ENCODE peak calls at places on chromosomes 12 and 14, in eight cellular contexts. K is MCF 10A, E is heart left ventricle, N is testis, F is WERI-Rb-1, Z is ovary, W is left ventricle myocardium inferior, T is glutamatergic neuron. D is an unnamed sample.

GRCh38 chr14:75771614-75772013 is 110.6 kb downstream of the TTLL5 start:
- DNase-seq in E (no peak), K (no peak), W (no peak), Z (no peak), F (no peak), T (no peak), N (no peak), D (no peak)

GRCh38 chr14:21626491-21627230 is 8.1 kb downstream of the OR10G2 start:
- DNase-seq in N (no peak), Z (no peak), T (no peak), W (no peak), K (no peak), F (no peak), E (no peak), D (no peak)

GRCh38 chr12:29751676-29752075 is 32.1 kb downstream of the TMTC1 start:
- DNase-seq in T (no peak), N (no peak), W (no peak), E (no peak), Z (no peak), K (no peak), F (no peak), D (no peak)

GRCh38 chr12:599756-600155 is 63.5 kb downstream of the NINJ2 start:
- DNase-seq in W (no peak), Z (no peak), E (peak; percentile 11), F (no peak), K (no peak), N (no peak), T (no peak), D (no peak)

GRCh38 chr12:124347805-124348658 is 53.1 kb downstream of the RFLNA start:
- DNase-seq in K (no peak), T (no peak), N (no peak), F (no peak), E (no peak), W (no peak), Z (no peak), D (peak; percentile 16)

GRCh38 chr14:75519826-75520692 is 2.2 kb upstream of the BATF start:
- DNase-seq in W (no peak), E (no peak), Z (no peak), T (no peak), N (no peak), K (peak; percentile 42), F (no peak), D (no peak)

GRCh38 chr14:32713856-32714255 is 224.8 kb upstream of the NPAS3 start:
- DNase-seq in K (no peak), N (no peak), W (no peak), Z (no peak), T (no peak), F (no peak), E (no peak), D (no peak)

GRCh38 chr12:124142395-124143005 is 152.4 kb upstream of the RFLNA start:
- DNase-seq in E (no peak), N (no peak), W (no peak), T (no peak), Z (no peak), F (no peak), K (no peak), D (no peak)

GRCh38 chr14:54342806-54343205 is 54.0 kb upstream of the CDKN3 start:
- DNase-seq in F (no peak), T (no peak), E (no peak), Z (no peak), W (no peak), N (no peak), K (no peak), D (no peak)

GRCh38 chr14:39488600-39488999 is 56.4 kb upstream of the FBXO33 start:
- DNase-seq in N (no peak), T (peak; percentile 72), W (no peak), Z (no peak), K (peak; percentile 1), F (no peak), E (no peak), D (peak; percentile 33)

GRCh38 chr14:39492267-39492666 is 60.0 kb upstream of the FBXO33 start:
- DNase-seq in F (no peak), T (no peak), E (no peak), N (no peak), K (peak; percentile 25), Z (no peak), W (no peak), D (no peak)

GRCh38 chr14:39491134-39491541 is 58.9 kb upstream of the FBXO33 start:
- DNase-seq in F (no peak), Z (no peak), N (no peak), T (no peak), W (no peak), K (peak; percentile 38), E (no peak), D (no peak)
- TF ChIP-seq CTCF in F (no peak), Z (no peak), N (peak; percentile 64), T (peak; percentile 90), W (peak; percentile 66), K (peak; percentile 32), E (peak; percentile 68), D (peak; percentile 83)

DNA sequence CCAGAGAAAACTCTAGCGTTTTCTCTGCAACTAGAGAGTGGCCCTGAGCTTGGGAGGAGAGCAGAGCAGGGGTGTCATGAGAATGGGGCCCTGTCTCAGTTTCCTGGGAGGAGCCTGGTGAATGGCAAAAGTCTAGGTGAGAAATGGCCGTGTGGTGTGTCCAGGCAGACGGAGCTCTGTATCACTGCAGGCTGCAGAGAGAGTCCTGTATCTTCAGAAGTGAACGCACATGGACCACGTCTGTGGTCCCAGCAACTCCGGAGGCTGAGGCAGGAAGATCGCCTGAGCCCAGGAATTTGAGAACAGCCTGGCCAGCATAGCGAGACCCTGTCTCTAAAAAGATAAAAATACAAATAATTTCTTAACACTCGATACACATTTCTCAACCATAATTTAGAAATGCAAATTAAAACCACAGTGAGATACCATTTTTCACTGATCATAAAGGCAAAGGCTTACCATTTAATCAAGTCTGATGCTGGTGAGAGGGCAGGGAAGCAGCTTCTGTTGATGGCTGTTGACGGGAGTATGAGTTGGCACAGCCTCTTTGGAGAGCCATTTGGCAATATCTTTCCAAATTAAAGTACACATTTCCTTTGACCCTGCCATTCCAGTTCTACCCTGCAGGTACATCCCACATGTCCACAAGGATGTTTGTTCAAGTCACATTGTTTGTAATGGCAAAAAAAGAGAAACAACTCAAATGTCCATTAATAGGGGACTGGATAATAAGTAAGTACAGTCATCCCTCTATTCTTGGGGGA is 51.0 kb downstream of the NFKBIA start:
- DNase-seq in T (no peak), W (no peak), Z (no peak), F (no peak), E (no peak), K (no peak), N (no peak), D (no peak)
- TF ChIP-seq CTCF in T (no peak), W (no peak), Z (no peak), F (no peak), E (no peak), K (no peak), N (no peak), D (no peak)

GRCh38 chr12:56124133-56124532 is 3.9 kb upstream of the ESYT1 start:
- DNase-seq in N (no peak), Z (no peak), T (no peak), K (no peak), W (no peak), E (no peak), F (no peak), D (no peak)
- TF ChIP-seq CTCF in N (no peak), Z (no peak), T (no peak), K (no peak), W (no peak), E (no peak), F (no peak), D (no peak)

GRCh38 chr12:69837191-69838085 is 12.4 kb downstream of the MYRFL start:
- DNase-seq in N (no peak), W (no peak), F (no peak), K (no peak), Z (no peak), T (no peak), E (no peak), D (no peak)

GRCh38 chr12:69835048-69835447 is 10.0 kb downstream of the MYRFL start:
- DNase-seq in Z (no peak), E (no peak), T (no peak), N (no peak), F (no peak), W (no peak), K (no peak), D (no peak)

GRCh38 chr12:69834566-69834965 is 9.5 kb downstream of the MYRFL start:
- DNase-seq in K (no peak), N (no peak), F (no peak), E (no peak), T (no peak), W (no peak), Z (no peak), D (no peak)

GRCh38 chr12:69834147-69834546 is 9.1 kb downstream of the MYRFL start:
- DNase-seq in K (no peak), T (no peak), W (no peak), F (no peak), Z (no peak), N (no peak), E (no peak), D (no peak)

DNA sequence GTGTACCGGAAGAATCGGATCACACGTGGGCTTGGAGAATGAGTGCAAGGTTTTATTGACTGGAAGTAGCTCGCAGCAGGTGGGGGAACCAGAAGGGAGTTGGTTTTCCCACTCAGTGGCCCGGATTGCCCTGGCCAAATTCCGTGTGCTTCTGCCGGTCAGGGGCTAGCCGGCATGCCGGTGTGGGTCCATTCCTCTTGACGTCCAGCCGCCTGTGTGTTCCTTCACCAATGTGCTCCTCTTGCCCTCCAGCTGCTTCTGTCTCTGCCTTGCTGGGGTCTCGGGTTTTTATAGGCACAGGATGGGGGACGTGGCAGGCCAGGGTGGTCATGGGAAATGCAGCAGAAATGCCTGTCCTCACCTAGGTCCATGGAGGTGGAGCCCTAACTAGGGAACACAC is 11.0 kb downstream of the MYRFL start:
- DNase-seq in F (no peak), W (no peak), E (no peak), N (no peak), Z (no peak), T (no peak), K (no peak), D (no peak)
- TF ChIP-seq CTCF in F (no peak), W (no peak), E (no peak), N (no peak), Z (no peak), T (no peak), K (no peak), D (no peak)

DNA sequence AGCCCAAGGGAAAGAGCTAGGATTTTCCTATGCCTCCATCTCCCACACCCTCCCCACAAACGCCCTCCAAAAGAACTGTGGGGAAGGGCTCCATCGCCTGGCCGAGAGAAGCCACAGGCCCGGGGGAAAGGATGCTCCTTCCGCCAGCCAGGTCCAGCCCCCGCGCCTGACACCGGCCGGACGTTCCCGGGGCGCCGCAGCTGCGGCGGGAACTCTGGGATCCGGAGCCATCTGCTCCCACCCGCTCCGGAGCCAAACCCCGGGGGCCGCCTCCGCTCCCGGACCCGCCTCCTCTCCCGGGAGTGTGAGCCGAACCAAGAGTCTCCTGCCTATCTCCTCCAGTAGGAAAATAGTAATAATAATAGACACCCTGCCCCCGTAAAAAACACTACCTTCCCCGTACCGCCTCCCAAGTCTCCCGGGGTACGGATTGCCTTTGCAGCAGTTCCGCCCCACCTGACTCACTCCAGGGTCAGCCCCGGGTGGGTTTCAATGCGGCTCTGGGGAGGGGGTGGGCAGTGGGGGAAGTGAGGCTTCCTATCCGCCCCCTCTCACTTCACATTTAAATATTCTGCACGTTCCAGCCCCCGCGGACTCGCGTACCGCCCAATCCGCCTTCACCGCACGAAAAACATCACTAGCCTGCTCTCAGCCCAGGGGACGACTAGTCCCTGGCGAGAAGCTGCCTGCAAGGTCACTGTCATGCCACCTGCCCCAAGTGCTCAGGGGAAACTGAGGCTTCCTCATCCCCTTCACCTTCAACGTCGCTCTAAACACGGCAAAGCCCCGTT is 2.4 kb downstream of the AGAP2 start:
- DNase-seq in T (peak; percentile 81), E (peak; percentile 54), F (peak; percentile 79), W (peak; percentile 58), K (peak; percentile 56), N (no peak), Z (peak; percentile 36), D (peak; percentile 61)
- TF ChIP-seq CTCF in T (no peak), E (no peak), F (peak; percentile 64), W (peak; percentile 33), K (peak; percentile 37), N (no peak), Z (no peak), D (no peak)